ENCODE peak calls at places on chromosomes 16 and 17, in four cellular contexts. M is K562, A is GM12878, E is HepG2. Y is an unnamed sample.

GRCh38 chr16:63323055-63323454 is 1286.8 kb upstream of the CDH8 start:
- DNase-seq in M (no peak), A (no peak), E (no peak), Y (no peak)

GRCh38 chr16:86365513-86366040 is 144.8 kb upstream of the FOXF1 start:
- DNase-seq in M (no peak), A (no peak), E (no peak), Y (no peak)

GRCh38 chr17:38667099-38667786 is 7.5 kb downstream of the EPOP start:
- DNase-seq in M (peak; percentile 79), A (no peak), E (peak; percentile 79), Y (peak; percentile 82)

GRCh38 chr17:44004761-44005526 is 522 bp downstream of the NAGS start:
- DNase-seq in M (no peak), A (no peak), E (no peak), Y (peak; percentile 44)

GRCh38 chr17:64400644-64401043 is 10.0 kb upstream of the PECAM1 start:
- DNase-seq in M (no peak), A (no peak), E (no peak), Y (no peak)

GRCh38 chr16:47774661-47775060 is 313.5 kb downstream of the PHKB start:
- DNase-seq in M (no peak), A (no peak), E (peak; percentile 67), Y (peak; percentile 52)

GRCh38 chr17:42865638-42866094 is 14.7 kb downstream of the AOC3 start:
- DNase-seq in M (no peak), A (no peak), E (peak; percentile 58), Y (no peak)

GRCh38 chr17:2140683-2141082 is 85.8 kb downstream of the HIC1 start:
- DNase-seq in M (no peak), A (no peak), E (no peak), Y (no peak)

GRCh38 chr17:83004791-83005380 is 74.5 kb upstream of the METRNL start:
- DNase-seq in M (no peak), A (no peak), E (no peak), Y (no peak)

GRCh38 chr17:76271669-76272540 is 6.8 kb downstream of the UBALD2 start:
- DNase-seq in M (peak; percentile 37), A (peak; percentile 91), E (no peak), Y (peak; percentile 45)

GRCh38 chr16:72689851-72690250 is 358.1 kb downstream of the ZFHX3 start:
- DNase-seq in M (no peak), A (no peak), E (no peak), Y (no peak)

GRCh38 chr17:37067555-37068111 is 118.9 kb downstream of the AATF start:
- DNase-seq in M (no peak), A (no peak), E (peak; percentile 65), Y (no peak)

GRCh38 chr17:43193251-43193650 is 18.4 kb upstream of the TMEM106A start:
- DNase-seq in M (no peak), A (no peak), E (no peak), Y (no peak)

GRCh38 chr16:86373502-86373901 is 136.8 kb upstream of the FOXF1 start:
- DNase-seq in M (no peak), A (no peak), E (no peak), Y (no peak)

GRCh38 chr17:40686192-40686591 is 17.4 kb downstream of the KRT24 start:
- DNase-seq in M (no peak), A (no peak), E (no peak), Y (no peak)

GRCh38 chr17:57481901-57482300 is 225.6 kb downstream of the MSI2 start:
- DNase-seq in M (peak; percentile 32), A (no peak), E (no peak), Y (no peak)

GRCh38 chr16:65111306-65111705 is 10.6 kb downstream of the CDH11 start:
- DNase-seq in M (no peak), A (no peak), E (no peak), Y (no peak)

GRCh38 chr17:59785091-59785799 is 77.8 kb downstream of the VMP1 start:
- DNase-seq in M (no peak), A (no peak), E (peak; percentile 64), Y (no peak)

GRCh38 chr16:84314814-84315213 is 20.1 kb downstream of the WFDC1 start:
- DNase-seq in M (no peak), A (no peak), E (no peak), Y (no peak)

GRCh38 chr16:20225334-20225733 is 102.0 kb downstream of the GP2 start:
- DNase-seq in M (no peak), A (no peak), E (no peak), Y (no peak)

GRCh38 chr16:23952128-23953041 is 116.6 kb downstream of the PRKCB start:
- DNase-seq in M (peak; percentile 63), A (no peak), E (no peak), Y (no peak)

GRCh38 chr17:7835818-7836595 is 2.0 kb downstream of the KDM6B start:
- DNase-seq in M (peak; percentile 20), A (no peak), E (peak; percentile 64), Y (peak; percentile 80)

GRCh38 chr17:17890773-17891759 is 54.3 kb upstream of the SREBF1 start:
- DNase-seq in M (peak; percentile 66), A (no peak), E (peak; percentile 70), Y (peak; percentile 70)

GRCh38 chr16:19377864-19378263 is 39.8 kb upstream of the TMC5 start:
- DNase-seq in M (peak; percentile 58), A (no peak), E (no peak), Y (no peak)

GRCh38 chr16:49236216-49236615 is 45.4 kb downstream of the CBLN1 start:
- DNase-seq in M (no peak), A (no peak), E (no peak), Y (no peak)

GRCh38 chr17:41553987-41554680 is 17.7 kb downstream of the KRT9 start:
- DNase-seq in M (no peak), A (no peak), E (no peak), Y (no peak)

GRCh38 chr17:82881900-82882714 is 42.3 kb upstream of the ZNF750 start:
- DNase-seq in M (no peak), A (no peak), E (peak; percentile 74), Y (no peak)

GRCh38 chr17:65415991-65416390 is 145.5 kb downstream of the AXIN2 start:
- DNase-seq in M (no peak), A (no peak), E (no peak), Y (no peak)

DNA sequence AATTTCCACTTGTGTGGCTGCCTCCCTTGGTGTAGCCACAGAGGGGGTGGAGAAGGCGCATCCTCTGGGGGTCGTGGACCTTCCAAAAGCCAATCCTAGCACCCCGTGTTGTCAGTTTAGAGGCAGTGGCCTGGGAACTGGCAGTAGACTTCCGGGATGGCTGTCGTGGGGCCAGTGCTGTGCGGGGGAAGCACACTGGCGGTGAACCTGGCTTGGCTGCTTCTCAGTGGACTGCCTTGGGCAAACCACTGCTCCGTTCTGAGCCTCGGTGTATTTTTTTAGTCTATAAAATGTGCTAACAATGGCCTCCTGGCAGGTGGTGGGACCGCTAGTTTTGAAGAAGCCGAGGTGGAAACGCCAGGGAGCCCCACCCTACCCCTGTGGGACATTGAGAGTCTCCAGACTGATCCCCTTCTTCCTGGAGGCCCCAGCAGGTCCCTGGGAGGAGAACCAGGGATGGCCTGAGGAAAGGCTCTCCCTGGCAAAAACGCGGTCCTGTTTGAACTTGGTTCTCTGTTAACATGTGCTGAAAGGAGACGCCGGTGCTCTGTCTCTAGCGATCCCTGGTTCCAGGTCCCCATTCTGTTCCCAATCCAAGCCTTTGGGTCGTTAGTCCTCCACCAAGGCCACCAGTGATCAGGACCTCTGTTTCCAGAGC is 125.7 kb downstream of the CMIP start:
- DNase-seq in M (no peak), A (no peak), E (no peak), Y (no peak)
- TF ChIP-seq NR2C2 in M (no peak), A (no peak), E (no peak), Y (no peak)

GRCh38 chr16:79533292-79533691 is 67.2 kb downstream of the MAF start:
- DNase-seq in M (no peak), A (no peak), E (no peak), Y (no peak)

GRCh38 chr16:79534143-79534542 is 66.4 kb downstream of the MAF start:
- DNase-seq in M (no peak), A (no peak), E (no peak), Y (no peak)

GRCh38 chr16:79535130-79535529 is 65.4 kb downstream of the MAF start:
- DNase-seq in M (no peak), A (no peak), E (no peak), Y (no peak)

GRCh38 chr16:79536958-79537357 is 63.6 kb downstream of the MAF start:
- DNase-seq in M (no peak), A (no peak), E (no peak), Y (no peak)

DNA sequence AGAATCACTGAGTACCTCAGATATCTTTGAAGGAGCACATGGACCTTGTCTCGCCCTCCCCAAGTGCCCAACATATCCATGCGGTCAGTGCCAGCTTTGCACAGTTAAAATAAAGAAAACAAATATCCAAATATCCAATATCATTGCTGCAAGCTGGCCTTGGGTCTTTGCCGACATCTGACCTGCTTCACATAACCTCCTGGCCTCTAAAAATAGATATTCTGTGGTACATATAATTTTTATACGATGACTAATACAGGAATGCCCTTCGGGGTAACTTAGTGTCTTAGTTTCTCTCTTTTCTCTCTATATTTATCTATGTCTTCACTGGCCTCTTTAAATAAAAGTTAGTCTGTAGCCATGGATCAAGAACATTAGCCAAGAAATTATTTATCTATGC is 67.8 kb downstream of the MAF start:
- DNase-seq in M (no peak), A (no peak), E (no peak), Y (no peak)
- TF ChIP-seq CREB1 in M (no peak), A (no peak), E (no peak), Y (no peak)

GRCh38 chr16:75254359-75254837 is 3.0 kb upstream of the BCAR1 start:
- DNase-seq in M (no peak), A (no peak), E (no peak), Y (peak; percentile 42)
- TF ChIP-seq NR2C2 in M (no peak), A (no peak), E (no peak), Y (no peak)

GRCh38 chr16:82146957-82147356 is 23.1 kb downstream of the MPHOSPH6 start:
- DNase-seq in M (no peak), A (no peak), E (peak; percentile 19), Y (no peak)
- TF ChIP-seq CREB1 in M (no peak), A (no peak), E (no peak), Y (no peak)

GRCh38 chr17:3697157-3697515 is 1.2 kb upstream of the P2RX5 start:
- DNase-seq in M (no peak), A (no peak), E (no peak), Y (no peak)

GRCh38 chr17:3695723-3696411 is at the start of gene P2RX5:
- DNase-seq in M (peak; percentile 56), A (no peak), E (no peak), Y (peak; percentile 58)

GRCh38 chr17:3693099-3693498 is 2.9 kb downstream of the P2RX5 start:
- DNase-seq in M (no peak), A (no peak), E (no peak), Y (no peak)

GRCh38 chr17:3693829-3694231 is 2.1 kb downstream of the P2RX5 start:
- DNase-seq in M (no peak), A (peak; percentile 91), E (no peak), Y (no peak)

DNA sequence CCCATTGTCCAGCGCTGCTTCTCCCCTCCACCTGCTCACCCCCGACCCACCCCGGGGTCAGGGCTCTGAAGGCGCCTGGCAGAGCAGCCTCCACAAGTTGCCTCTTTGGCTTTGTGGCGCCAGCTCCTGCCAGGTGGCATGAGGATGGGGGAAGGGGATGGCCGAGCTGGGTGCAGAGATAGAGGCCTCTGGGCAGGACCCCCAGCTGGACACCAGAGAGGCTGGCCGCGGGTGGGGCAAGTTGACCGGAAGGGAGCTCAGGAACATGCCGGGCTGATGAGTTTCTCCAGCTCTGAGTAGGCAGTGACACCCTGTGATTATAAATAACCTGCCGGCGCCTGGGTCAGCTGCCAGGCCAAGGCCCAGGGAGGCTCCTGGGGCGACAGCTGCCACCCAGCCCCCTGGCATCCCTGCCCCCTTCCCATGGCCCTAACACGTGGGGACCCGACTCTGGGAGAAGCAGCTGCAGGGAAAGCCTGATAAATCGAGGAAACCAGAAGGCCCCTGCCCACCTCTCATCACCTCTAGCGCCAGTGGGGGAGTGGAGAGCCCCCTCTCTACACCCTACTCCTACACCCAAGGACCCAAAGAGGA is 729 bp downstream of the P2RX5 start:
- DNase-seq in M (no peak), A (no peak), E (no peak), Y (no peak)
- TF ChIP-seq NR2C2 in M (no peak), A (no peak), E (no peak), Y (no peak)